ENCODE peak calls at places on chromosomes 13 and 19, in five cellular contexts. I is MM.1S, F is fibroblast of mammary gland, H is NCI-H187, G is frontal cortex. W is an unnamed sample.
A peak's percentile ranks its signal among the peaks of the same experiment; 100 is the strongest.

GRCh38 chr19:42419309-42419708 is 7.9 kb downstream of the LIPE start:
- DNase-seq in F (no peak), I (no peak), H (no peak), G (no peak), W (no peak)

GRCh38 chr19:49746206-49746958 is 16.7 kb downstream of the TSKS start:
- DNase-seq in H (no peak), I (peak; percentile 12), F (peak; percentile 83), G (no peak), W (no peak)

GRCh38 chr13:76164290-76164689 is 528.2 kb downstream of the LMO7 start:
- DNase-seq in G (no peak), I (no peak), F (peak; percentile 32), H (no peak), W (no peak)

GRCh38 chr13:21608961-21609360 is 5.0 kb upstream of the MICU2 start:
- DNase-seq in G (no peak), F (peak; percentile 26), H (no peak), I (no peak), W (no peak)

GRCh38 chr19:8631425-8631819 is 989 bp downstream of the NFILZ start:
- DNase-seq in I (no peak), G (peak; percentile 59), F (no peak), H (no peak), W (no peak)

GRCh38 chr19:1512671-1513491 is at the start of gene ADAMTSL5:
- DNase-seq in G (no peak), I (peak; percentile 72), H (no peak), F (peak; percentile 37), W (no peak)

GRCh38 chr19:4539169-4539696 is 603 bp downstream of the LRG1 start:
- DNase-seq in G (no peak), F (no peak), H (no peak), I (no peak), W (no peak)

GRCh38 chr19:2731181-2732117 is 8.4 kb downstream of the SLC39A3 start:
- DNase-seq in F (no peak), I (no peak), H (no peak), G (no peak), W (no peak)

GRCh38 chr13:82136880-82137279 is 1745.4 kb downstream of the SLITRK1 start:
- DNase-seq in H (no peak), F (no peak), I (no peak), G (no peak), W (no peak)

GRCh38 chr13:107450931-107451330 is 764.4 kb downstream of the LIG4 start:
- DNase-seq in F (peak; percentile 79), G (peak; percentile 5), H (no peak), I (peak; percentile 60), W (no peak)

GRCh38 chr13:98310485-98311199 is 133.6 kb upstream of the RNF113B start:
- DNase-seq in I (no peak), H (no peak), G (no peak), F (no peak), W (no peak)

GRCh38 chr13:27359203-27359821 is 65.1 kb upstream of the GTF3A start:
- DNase-seq in H (peak; percentile 17), I (peak; percentile 22), F (peak; percentile 62), G (peak; percentile 78), W (peak; percentile 55)

GRCh38 chr13:22049384-22049783 is 378.5 kb downstream of the FGF9 start:
- DNase-seq in G (no peak), I (no peak), F (no peak), H (no peak), W (no peak)

GRCh38 chr19:4012092-4012974 is 4.8 kb downstream of the PIAS4 start:
- DNase-seq in G (peak; percentile 17), I (no peak), F (no peak), H (no peak), W (no peak)

GRCh38 chr19:5290336-5291262 is 50.0 kb downstream of the PTPRS start:
- DNase-seq in I (no peak), G (peak; percentile 68), H (no peak), F (no peak), W (peak; percentile 64)

GRCh38 chr13:92407858-92408257 is 818.7 kb upstream of the GPC6 start:
- DNase-seq in G (no peak), H (no peak), I (no peak), F (no peak), W (no peak)

GRCh38 chr13:76672422-76672821 is 213.8 kb downstream of the KCTD12 start:
- DNase-seq in I (no peak), F (peak; percentile 65), H (no peak), G (no peak), W (no peak)

GRCh38 chr13:38514575-38514974 is 164.9 kb downstream of the UFM1 start:
- DNase-seq in F (no peak), H (no peak), I (peak; percentile 8), G (no peak), W (no peak)

GRCh38 chr19:16037424-16038195 is 38.7 kb upstream of the TPM4 start:
- DNase-seq in H (no peak), G (no peak), F (no peak), I (no peak), W (no peak)

GRCh38 chr19:48750351-48750750 is 2.1 kb downstream of the FUT1 start:
- DNase-seq in F (no peak), H (no peak), G (no peak), I (no peak), W (no peak)

GRCh38 chr19:34145741-34146202 is 26.5 kb upstream of the LSM14A start:
- DNase-seq in F (peak; percentile 58), G (peak; percentile 57), I (peak; percentile 59), H (no peak), W (peak; percentile 27)

GRCh38 chr19:16293133-16294085 is 31.2 kb upstream of the KLF2 start:
- DNase-seq in H (no peak), G (no peak), F (peak; percentile 96), I (no peak), W (no peak)

GRCh38 chr13:24011266-24011665 is 114.0 kb upstream of the C1QTNF9B start:
- DNase-seq in G (no peak), I (no peak), H (no peak), F (no peak), W (no peak)

GRCh38 chr13:114338959-114339358 is 24.7 kb downstream of the CHAMP1 start:
- DNase-seq in F (no peak), H (no peak), G (no peak), I (no peak), W (no peak)

GRCh38 chr19:3466630-3467029 is 13.7 kb downstream of the SMIM24 start:
- DNase-seq in I (no peak), H (no peak), G (no peak), F (no peak), W (peak; percentile 38)

GRCh38 chr13:112911285-112911701 is 57.7 kb upstream of the MCF2L start:
- DNase-seq in I (no peak), G (no peak), H (no peak), F (no peak), W (no peak)

GRCh38 chr13:64471916-64472315 is 2758.2 kb downstream of the PCDH9 start:
- DNase-seq in G (peak; percentile 3), F (peak; percentile 30), H (no peak), I (peak; percentile 9), W (peak; percentile 42)

GRCh38 chr13:45849408-45849807 is 2.1 kb downstream of the SIAH3 start:
- DNase-seq in H (no peak), I (no peak), G (no peak), F (no peak), W (no peak)

W was measured in hippocampal formation.